ENCODE peak calls at places on chromosomes 6 and 20, in four cellular contexts. W is stimulated activated CD4-positive, alpha-beta T cell treated with anti-CD3 and anti-CD28 coated beads, Interleukin-12 subunit alpha, Interleukin-12 subunit beta, amount 100 ng/mL, for 48 hours; T is GM23248; K is RPMI8226. U is an unnamed sample.

GRCh38 chr20:17735206-17735804 is 35.5 kb downstream of the BANF2 start:
- DNase-seq in T (no peak), K (no peak), W (no peak), U (peak; percentile 41)

GRCh38 chr20:13545755-13546154 is 93.0 kb downstream of the TASP1 start:
- DNase-seq in W (no peak), T (peak; percentile 26), K (no peak), U (peak; percentile 43)

GRCh38 chr20:55424968-55425367 is 580.4 kb downstream of the CBLN4 start:
- DNase-seq in K (no peak), W (no peak), T (no peak), U (no peak)

GRCh38 chr20:52432740-52433139 is 241.2 kb upstream of the ZFP64 start:
- DNase-seq in W (no peak), K (no peak), T (peak; percentile 85), U (peak; percentile 6)

GRCh38 chr6:150905769-150906168 is 40.3 kb downstream of the MTHFD1L start:
- DNase-seq in K (no peak), W (no peak), T (no peak), U (no peak)

GRCh38 chr20:52145587-52145986 is 46.0 kb downstream of the ZFP64 start:
- DNase-seq in T (peak; percentile 2), W (no peak), K (no peak), U (no peak)

GRCh38 chr6:125745281-125746018 is 4.0 kb upstream of the HEY2 start:
- DNase-seq in T (no peak), K (no peak), W (no peak), U (no peak)

GRCh38 chr6:167441653-167442644 is 117.1 kb downstream of the TTLL2 start:
- DNase-seq in K (no peak), W (no peak), T (peak; percentile 1), U (no peak)

GRCh38 chr20:17601957-17602356 is 32.1 kb downstream of the DSTN start:
- DNase-seq in T (no peak), K (no peak), W (no peak), U (no peak)

GRCh38 chr6:136446579-136447182 is 103.5 kb downstream of the MAP7 start:
- DNase-seq in W (no peak), K (no peak), T (peak; percentile 78), U (peak; percentile 72)

GRCh38 chr6:161168281-161168891 is 105.5 kb downstream of the AGPAT4 start:
- DNase-seq in W (no peak), K (no peak), T (peak; percentile 99), U (peak; percentile 74)

GRCh38 chr20:18902181-18902725 is 88.7 kb downstream of the SCP2D1 start:
- DNase-seq in T (no peak), W (no peak), K (no peak), U (no peak)

GRCh38 chr6:79574636-79575035 is 37.4 kb upstream of the LCA5 start:
- DNase-seq in T (peak; percentile 52), W (no peak), K (no peak), U (peak; percentile 58)

GRCh38 chr20:6590891-6591679 is 176.4 kb upstream of the BMP2 start:
- DNase-seq in W (no peak), K (no peak), T (peak; percentile 90), U (peak; percentile 78)

GRCh38 chr6:33717857-33718552 is 6.5 kb upstream of the UQCC2 start:
- DNase-seq in T (peak; percentile 22), K (no peak), W (no peak), U (no peak)

GRCh38 chr6:150282806-150283205 is 86.0 kb upstream of the IYD start:
- DNase-seq in W (no peak), K (no peak), T (peak; percentile 73), U (no peak)

GRCh38 chr6:13427346-13427745 is 60.1 kb downstream of the GFOD1 start:
- DNase-seq in K (no peak), W (no peak), T (no peak), U (no peak)